ENCODE peak calls at places on chromosome 22, in eight cellular contexts. A, E, H, S, B, N, Q and U are unnamed samples.
A peak's percentile ranks its signal among the peaks of the same experiment; 100 is the strongest.

GRCh38 chr22:37186997-37187522 is 987 bp downstream of the C1QTNF6 start:
- DNase-seq in A (no peak), E (no peak), H (peak; percentile 9), S (peak; percentile 38), B (peak; percentile 42), N (no peak), Q (no peak), U (no peak)

GRCh38 chr22:39666495-39666894 is 95.9 kb downstream of the CACNA1I start:
- DNase-seq in A (no peak), E (no peak), H (no peak), S (no peak), B (no peak), N (no peak), Q (no peak), U (no peak)

GRCh38 chr22:48874956-48875355 is 952.7 kb downstream of the BRD1 start:
- DNase-seq in A (no peak), E (no peak), H (no peak), S (no peak), B (no peak), N (no peak), Q (no peak), U (no peak)

GRCh38 chr22:40204331-40205116 is 26.8 kb downstream of the TNRC6B start:
- DNase-seq in A (peak; percentile 64), E (no peak), H (peak; percentile 73), S (peak; percentile 59), B (peak; percentile 81), N (no peak), Q (no peak), U (peak; percentile 34)

GRCh38 chr22:46714550-46714949 is 23.5 kb downstream of the CERK start:
- DNase-seq in A (no peak), E (no peak), H (peak; percentile 57), S (peak; percentile 68), B (no peak), N (no peak), Q (no peak), U (no peak)

GRCh38 chr22:45996241-45997076 is 19.5 kb upstream of the WNT7B start:
- DNase-seq in A (no peak), E (peak; percentile 66), H (peak; percentile 42), S (peak; percentile 47), B (peak; percentile 30), N (peak; percentile 48), Q (no peak), U (peak; percentile 78)

GRCh38 chr22:37030560-37031281 is 11.2 kb downstream of the MPST start:
- DNase-seq in A (no peak), E (no peak), H (no peak), S (no peak), B (no peak), N (no peak), Q (no peak), U (no peak)

GRCh38 chr22:33314316-33314715 is 256.1 kb upstream of the SYN3 start:
- DNase-seq in A (no peak), E (no peak), H (no peak), S (no peak), B (peak; percentile 73), N (no peak), Q (no peak), U (no peak)

GRCh38 chr22:40218723-40219294 is 41.1 kb downstream of the TNRC6B start:
- DNase-seq in A (no peak), E (no peak), H (peak; percentile 31), S (no peak), B (no peak), N (no peak), Q (no peak), U (no peak)

GRCh38 chr22:17772249-17772962 is 1.9 kb downstream of the BID start:
- DNase-seq in A (no peak), E (no peak), H (peak; percentile 42), S (no peak), B (no peak), N (no peak), Q (no peak), U (no peak)

GRCh38 chr22:50739894-50740293 is 1.9 kb downstream of the ACR start:
- DNase-seq in A (no peak), E (no peak), H (no peak), S (no peak), B (no peak), N (no peak), Q (no peak), U (no peak)

GRCh38 chr22:39665229-39665628 is 94.7 kb downstream of the CACNA1I start:
- DNase-seq in A (no peak), E (no peak), H (no peak), S (no peak), B (no peak), N (no peak), Q (no peak), U (no peak)

GRCh38 chr22:43534916-43535315 is 123.1 kb downstream of the MPPED1 start:
- DNase-seq in A (no peak), E (no peak), H (no peak), S (no peak), B (no peak), N (no peak), Q (no peak), U (no peak)

GRCh38 chr22:50708474-50708873 is 29.5 kb upstream of the ACR start:
- DNase-seq in A (no peak), E (no peak), H (no peak), S (no peak), B (no peak), N (no peak), Q (no peak), U (no peak)

GRCh38 chr22:30290679-30291333 is 1.5 kb upstream of the CASTOR1 start:
- DNase-seq in A (no peak), E (peak; percentile 94), H (peak; percentile 48), S (peak; percentile 87), B (peak; percentile 62), N (peak; percentile 74), Q (peak; percentile 90), U (peak; percentile 90)

GRCh38 chr22:30308518-30309230 is 18.1 kb downstream of the TBC1D10A start:
- DNase-seq in A (no peak), E (no peak), H (peak; percentile 73), S (no peak), B (peak; percentile 95), N (peak; percentile 63), Q (peak; percentile 73), U (no peak)

GRCh38 chr22:39528080-39528661 is 4.4 kb downstream of the RPS19BP1 start:
- DNase-seq in A (no peak), E (no peak), H (no peak), S (no peak), B (peak; percentile 98), N (peak; percentile 41), Q (no peak), U (peak; percentile 55)

GRCh38 chr22:23522642-23523251 is 57.3 kb downstream of the IGLL1 start:
- DNase-seq in A (no peak), E (peak; percentile 32), H (no peak), S (peak; percentile 42), B (no peak), N (no peak), Q (no peak), U (no peak)
- H3K4me3 ChIP-seq in A (no peak overlapping the region), E (peak overlapping the region; percentile 61), H (no peak overlapping the region), S (no peak overlapping the region), B (no peak overlapping the region), N (no peak overlapping the region), Q (no peak overlapping the region), U (peak overlapping the region; percentile 25)

GRCh38 chr22:27782065-27782464 is 19.5 kb downstream of the MN1 start:
- DNase-seq in A (no peak), E (peak; percentile 34), H (no peak), S (no peak), B (no peak), N (no peak), Q (no peak), U (peak; percentile 94)
- H3K4me3 ChIP-seq in A (no peak overlapping the region), E (no peak overlapping the region), H (no peak overlapping the region), S (no peak overlapping the region), B (no peak overlapping the region), N (no peak overlapping the region), Q (no peak overlapping the region), U (peak overlapping the region; percentile 35)

DNA sequence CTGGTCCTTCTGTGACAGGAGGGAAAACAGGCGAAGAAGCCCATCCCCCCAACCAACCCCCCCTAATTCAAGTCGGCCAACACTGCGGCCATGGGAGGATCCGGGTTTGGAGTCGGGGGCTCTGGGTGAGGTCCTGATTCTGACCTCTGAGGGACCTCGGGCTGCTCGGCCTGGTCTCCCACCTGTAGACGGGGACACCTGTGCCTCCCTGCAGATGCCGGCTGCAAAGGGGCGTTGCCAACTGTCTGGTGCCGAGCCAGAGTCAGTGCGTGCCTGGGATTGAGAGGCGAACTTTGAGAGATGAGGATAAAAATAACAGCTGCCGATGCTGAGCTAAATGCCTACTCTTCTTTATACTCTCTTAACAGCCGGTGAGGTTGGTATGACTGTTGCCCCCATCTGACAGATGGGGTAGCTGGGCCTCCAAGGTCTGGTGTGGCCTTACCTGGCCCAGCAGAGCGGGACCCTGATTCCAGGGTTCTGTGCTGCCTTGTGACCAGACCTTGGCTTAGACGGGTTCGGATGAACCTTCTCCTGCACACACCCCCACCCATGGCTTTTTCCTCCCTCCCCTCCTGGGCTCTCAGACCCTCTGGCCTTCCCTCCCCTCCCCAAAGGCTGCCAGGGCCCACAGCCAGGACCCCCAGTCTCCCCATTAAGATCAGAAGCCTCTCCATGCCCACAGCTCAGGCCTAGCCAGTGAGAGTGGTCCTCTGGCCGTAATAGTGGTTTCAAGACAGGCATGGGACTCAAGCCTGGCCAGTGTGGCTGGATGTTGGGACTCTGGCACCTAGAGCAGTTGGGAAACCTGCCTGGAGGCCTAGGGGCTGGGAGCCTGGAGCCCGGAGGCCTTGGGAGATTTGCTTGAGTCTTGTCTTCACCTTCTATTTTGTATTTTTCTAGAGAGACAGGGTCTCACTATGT is 41.7 kb downstream of the KCNJ4 start:
- DNase-seq in A (no peak), E (peak; percentile 62), H (no peak), S (no peak), B (no peak), N (peak; percentile 46), Q (no peak), U (peak; percentile 52)
- H3K4me3 ChIP-seq in A (no peak overlapping the region), E (peak overlapping the region; percentile 42), H (no peak overlapping the region), S (no peak overlapping the region), B (no peak overlapping the region), N (no peak overlapping the region), Q (no peak overlapping the region), U (peak overlapping the region; percentile 50)

DNA sequence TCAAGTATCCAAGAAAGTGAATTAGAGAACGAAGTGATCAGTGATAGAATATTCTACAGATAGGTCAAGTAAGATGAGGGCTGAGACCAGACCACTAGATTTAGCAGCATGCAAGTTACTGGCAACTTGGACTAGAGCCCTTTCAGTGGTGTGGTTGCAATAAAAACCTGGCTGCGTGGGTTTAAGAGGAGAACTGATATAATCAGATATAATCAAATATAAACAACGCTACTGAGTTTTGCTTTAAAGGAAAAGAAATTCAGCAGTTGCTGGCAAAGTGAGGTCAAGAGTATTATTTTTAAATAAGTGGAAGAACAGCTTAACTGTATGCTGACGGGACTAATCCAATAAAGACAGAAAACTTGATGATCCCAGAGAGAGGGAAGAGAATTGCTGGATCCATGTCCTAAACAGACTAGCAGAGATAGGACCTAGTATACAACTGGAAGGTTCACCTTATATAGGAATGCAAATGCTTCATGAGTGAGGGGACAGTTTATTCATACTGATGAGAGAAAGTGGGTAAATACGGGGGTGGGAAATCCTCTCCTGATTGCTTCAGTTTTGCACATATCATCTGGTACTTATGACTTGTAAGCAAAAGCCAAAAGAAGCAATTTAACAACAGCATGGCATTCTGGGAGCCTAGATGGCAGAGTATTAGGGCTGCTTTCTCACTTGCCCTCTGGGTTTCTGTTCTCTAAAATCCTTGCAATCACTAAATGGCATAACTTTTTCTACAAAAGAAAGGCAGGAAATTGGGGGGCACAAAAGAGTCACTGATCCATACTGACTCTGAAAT is 146.2 kb downstream of the RBFOX2 start:
- DNase-seq in A (no peak), E (no peak), H (peak; percentile 41), S (no peak), B (no peak), N (no peak), Q (no peak), U (no peak)
- H3K4me3 ChIP-seq in A (no peak overlapping the region), E (no peak overlapping the region), H (no peak overlapping the region), S (no peak overlapping the region), B (no peak overlapping the region), N (no peak overlapping the region), Q (no peak overlapping the region), U (no peak overlapping the region)